ENCODE peak calls at places on chromosomes 12 and 14, in ten cellular contexts. One of them, this sample, is unnamed. For H3K36me3 and H3K4me1, the result is how much of the 10 kb centered on the place peaks cover.

GRCh38 chr12:76530531-76530930 is 29.0 kb downstream of the OSBPL8 start:
- DNase-seq in ascending aorta: no peak
- DNase-seq in psoas muscle: no peak
- DNase-seq in GM23338: no peak
- DNase-seq in colonic mucosa: no peak
- DNase-seq in ovary: no peak
- DNase-seq in upper lobe of right lung: no peak
- DNase-seq in HCT116: no peak
- DNase-seq in thyroid gland: no peak
- DNase-seq in body of pancreas: no peak
- DNase-seq in this sample: no peak

GRCh38 chr14:72291908-72292688 is 359.9 kb downstream of the RGS6 start:
- DNase-seq in ascending aorta: no peak
- DNase-seq in psoas muscle: no peak
- DNase-seq in GM23338: peak
- DNase-seq in colonic mucosa: no peak
- DNase-seq in ovary: no peak
- DNase-seq in upper lobe of right lung: no peak
- DNase-seq in HCT116: peak
- DNase-seq in thyroid gland: peak
- DNase-seq in body of pancreas: peak
- DNase-seq in this sample: peak

GRCh38 chr12:14167005-14167628 is 185.7 kb upstream of the GRIN2B start:
- DNase-seq in ascending aorta: no peak
- DNase-seq in psoas muscle: no peak
- DNase-seq in GM23338: peak
- DNase-seq in colonic mucosa: peak
- DNase-seq in ovary: no peak
- DNase-seq in upper lobe of right lung: no peak
- DNase-seq in HCT116: peak
- DNase-seq in thyroid gland: peak
- DNase-seq in body of pancreas: peak
- DNase-seq in this sample: peak

GRCh38 chr12:114668905-114669304 is 15.1 kb downstream of the TBX3 start:
- DNase-seq in ascending aorta: no peak
- DNase-seq in psoas muscle: peak
- DNase-seq in GM23338: peak
- DNase-seq in colonic mucosa: no peak
- DNase-seq in ovary: no peak
- DNase-seq in upper lobe of right lung: no peak
- DNase-seq in HCT116: no peak
- DNase-seq in thyroid gland: peak
- DNase-seq in body of pancreas: no peak
- DNase-seq in this sample: peak

GRCh38 chr14:22434901-22435565 is 154.0 kb downstream of the DAD1 start:
- DNase-seq in ascending aorta: no peak
- DNase-seq in psoas muscle: no peak
- DNase-seq in GM23338: no peak
- DNase-seq in colonic mucosa: no peak
- DNase-seq in ovary: no peak
- DNase-seq in upper lobe of right lung: no peak
- DNase-seq in HCT116: no peak
- DNase-seq in thyroid gland: no peak
- DNase-seq in body of pancreas: no peak
- DNase-seq in this sample: no peak

GRCh38 chr14:49203676-49204075 is 382.5 kb downstream of the RPS29 start:
- DNase-seq in ascending aorta: no peak
- DNase-seq in psoas muscle: no peak
- DNase-seq in GM23338: no peak
- DNase-seq in colonic mucosa: no peak
- DNase-seq in ovary: no peak
- DNase-seq in upper lobe of right lung: no peak
- DNase-seq in HCT116: no peak
- DNase-seq in thyroid gland: no peak
- DNase-seq in body of pancreas: no peak
- DNase-seq in this sample: no peak

GRCh38 chr14:50038398-50039119 is 77.8 kb downstream of the VCPKMT start:
- DNase-seq in ascending aorta: no peak
- DNase-seq in psoas muscle: peak
- DNase-seq in GM23338: peak
- DNase-seq in colonic mucosa: no peak
- DNase-seq in ovary: no peak
- DNase-seq in upper lobe of right lung: no peak
- DNase-seq in HCT116: no peak
- DNase-seq in thyroid gland: no peak
- DNase-seq in body of pancreas: no peak
- DNase-seq in this sample: peak

GRCh38 chr12:65168606-65169310 is 625 bp upstream of the LEMD3 start:
- DNase-seq in ascending aorta: no peak
- DNase-seq in psoas muscle: no peak
- DNase-seq in GM23338: no peak
- DNase-seq in colonic mucosa: no peak
- DNase-seq in ovary: no peak
- DNase-seq in upper lobe of right lung: no peak
- DNase-seq in HCT116: no peak
- DNase-seq in thyroid gland: no peak
- DNase-seq in body of pancreas: no peak
- DNase-seq in this sample: peak

GRCh38 chr14:63375772-63376171 is 57.0 kb upstream of the GPHB5 start:
- DNase-seq in ascending aorta: no peak
- DNase-seq in psoas muscle: no peak
- DNase-seq in GM23338: no peak
- DNase-seq in colonic mucosa: no peak
- DNase-seq in ovary: no peak
- DNase-seq in upper lobe of right lung: no peak
- DNase-seq in HCT116: no peak
- DNase-seq in thyroid gland: no peak
- DNase-seq in body of pancreas: no peak
- DNase-seq in this sample: no peak

GRCh38 chr12:104376650-104377506 is 73.3 kb downstream of the EID3 start:
- DNase-seq in ascending aorta: no peak
- DNase-seq in psoas muscle: no peak
- DNase-seq in GM23338: no peak
- DNase-seq in colonic mucosa: no peak
- DNase-seq in ovary: no peak
- DNase-seq in upper lobe of right lung: no peak
- DNase-seq in HCT116: no peak
- DNase-seq in thyroid gland: peak
- DNase-seq in body of pancreas: no peak
- DNase-seq in this sample: no peak

GRCh38 chr12:1839956-1840550 is 19.7 kb downstream of the LRTM2 start:
- DNase-seq in ascending aorta: no peak
- DNase-seq in psoas muscle: no peak
- DNase-seq in GM23338: peak
- DNase-seq in colonic mucosa: no peak
- DNase-seq in ovary: no peak
- DNase-seq in upper lobe of right lung: no peak
- DNase-seq in HCT116: no peak
- DNase-seq in thyroid gland: no peak
- DNase-seq in body of pancreas: no peak
- DNase-seq in this sample: no peak

GRCh38 chr12:91577586-91578539 is 395.2 kb upstream of the DCN start:
- DNase-seq in ascending aorta: no peak
- DNase-seq in psoas muscle: no peak
- DNase-seq in GM23338: peak
- DNase-seq in colonic mucosa: no peak
- DNase-seq in ovary: no peak
- DNase-seq in upper lobe of right lung: no peak
- DNase-seq in HCT116: peak
- DNase-seq in thyroid gland: no peak
- DNase-seq in body of pancreas: no peak
- DNase-seq in this sample: no peak

GRCh38 chr12:75579552-75579951 is 68.1 kb upstream of the KRR1 start:
- DNase-seq in ascending aorta: no peak
- DNase-seq in psoas muscle: no peak
- DNase-seq in GM23338: no peak
- DNase-seq in colonic mucosa: no peak
- DNase-seq in ovary: no peak
- DNase-seq in upper lobe of right lung: no peak
- DNase-seq in HCT116: no peak
- DNase-seq in thyroid gland: no peak
- DNase-seq in body of pancreas: no peak
- DNase-seq in this sample: no peak

GRCh38 chr14:66284346-66284745 is 201.8 kb upstream of the CCDC196 start:
- DNase-seq in ascending aorta: no peak
- DNase-seq in psoas muscle: no peak
- DNase-seq in GM23338: no peak
- DNase-seq in colonic mucosa: no peak
- DNase-seq in ovary: no peak
- DNase-seq in upper lobe of right lung: no peak
- DNase-seq in HCT116: no peak
- DNase-seq in thyroid gland: no peak
- DNase-seq in body of pancreas: no peak
- DNase-seq in this sample: no peak

GRCh38 chr12:32053881-32054624 is 52.6 kb upstream of the BICD1 start:
- DNase-seq in ascending aorta: no peak
- DNase-seq in psoas muscle: no peak
- DNase-seq in GM23338: no peak
- DNase-seq in colonic mucosa: no peak
- DNase-seq in ovary: no peak
- DNase-seq in upper lobe of right lung: no peak
- DNase-seq in HCT116: no peak
- DNase-seq in thyroid gland: no peak
- DNase-seq in body of pancreas: no peak
- DNase-seq in this sample: no peak

GRCh38 chr12:92297932-92298681 is 152.5 kb upstream of the BTG1 start:
- DNase-seq in ascending aorta: no peak
- DNase-seq in psoas muscle: no peak
- DNase-seq in GM23338: no peak
- DNase-seq in colonic mucosa: no peak
- DNase-seq in ovary: no peak
- DNase-seq in upper lobe of right lung: no peak
- DNase-seq in HCT116: no peak
- DNase-seq in thyroid gland: no peak
- DNase-seq in body of pancreas: no peak
- DNase-seq in this sample: no peak

GRCh38 chr12:90010089-90010488 is 301.5 kb upstream of the ATP2B1 start:
- DNase-seq in ascending aorta: no peak
- DNase-seq in psoas muscle: no peak
- DNase-seq in GM23338: peak
- DNase-seq in colonic mucosa: no peak
- DNase-seq in ovary: no peak
- DNase-seq in upper lobe of right lung: no peak
- DNase-seq in HCT116: no peak
- DNase-seq in thyroid gland: no peak
- DNase-seq in body of pancreas: no peak
- DNase-seq in this sample: no peak

GRCh38 chr12:128318946-128319345 is 52.0 kb downstream of the TMEM132C start:
- DNase-seq in ascending aorta: no peak
- DNase-seq in psoas muscle: no peak
- DNase-seq in GM23338: no peak
- DNase-seq in colonic mucosa: no peak
- DNase-seq in ovary: no peak
- DNase-seq in upper lobe of right lung: no peak
- DNase-seq in HCT116: no peak
- DNase-seq in thyroid gland: no peak
- DNase-seq in body of pancreas: no peak
- DNase-seq in this sample: no peak
- H3K36me3 ChIP-seq in ascending aorta: under half
- H3K36me3 ChIP-seq in psoas muscle: under half
- H3K36me3 ChIP-seq in GM23338: under half
- H3K36me3 ChIP-seq in colonic mucosa: under half
- H3K36me3 ChIP-seq in ovary: under half
- H3K36me3 ChIP-seq in upper lobe of right lung: under half
- H3K36me3 ChIP-seq in HCT116: under half
- H3K36me3 ChIP-seq in thyroid gland: under half
- H3K36me3 ChIP-seq in body of pancreas: under half
- H3K36me3 ChIP-seq in this sample: under half

GRCh38 chr12:101567918-101568317 is 26.9 kb upstream of the MYBPC1 start:
- DNase-seq in ascending aorta: no peak
- DNase-seq in psoas muscle: no peak
- DNase-seq in GM23338: no peak
- DNase-seq in colonic mucosa: no peak
- DNase-seq in ovary: no peak
- DNase-seq in upper lobe of right lung: no peak
- DNase-seq in HCT116: no peak
- DNase-seq in thyroid gland: no peak
- DNase-seq in body of pancreas: no peak
- DNase-seq in this sample: no peak
- H3K4me1 ChIP-seq in ascending aorta: under half
- H3K4me1 ChIP-seq in psoas muscle: under half
- H3K4me1 ChIP-seq in GM23338: under half
- H3K4me1 ChIP-seq in colonic mucosa: under half
- H3K4me1 ChIP-seq in ovary: under half
- H3K4me1 ChIP-seq in upper lobe of right lung: under half
- H3K4me1 ChIP-seq in HCT116: under half
- H3K4me1 ChIP-seq in thyroid gland: under half
- H3K4me1 ChIP-seq in body of pancreas: under half
- H3K4me1 ChIP-seq in this sample: under half

GRCh38 chr14:71011479-71011878 is 104.2 kb downstream of the PCNX1 start:
- DNase-seq in ascending aorta: no peak
- DNase-seq in psoas muscle: no peak
- DNase-seq in GM23338: no peak
- DNase-seq in colonic mucosa: no peak
- DNase-seq in ovary: no peak
- DNase-seq in upper lobe of right lung: no peak
- DNase-seq in HCT116: no peak
- DNase-seq in thyroid gland: no peak
- DNase-seq in body of pancreas: no peak
- DNase-seq in this sample: no peak
- TF ChIP-seq CTCF in ascending aorta: no peak
- TF ChIP-seq CTCF in psoas muscle: no peak
- TF ChIP-seq CTCF in GM23338: peak
- TF ChIP-seq CTCF in colonic mucosa: no peak
- TF ChIP-seq CTCF in ovary: no peak
- TF ChIP-seq CTCF in upper lobe of right lung: peak
- TF ChIP-seq CTCF in HCT116: peak
- TF ChIP-seq CTCF in thyroid gland: no peak
- TF ChIP-seq CTCF in body of pancreas: no peak
- TF ChIP-seq CTCF in this sample: no peak

GRCh38 chr12:96223411-96224218 is 29.4 kb downstream of the ELK3 start:
- DNase-seq in ascending aorta: peak
- DNase-seq in psoas muscle: no peak
- DNase-seq in GM23338: no peak
- DNase-seq in colonic mucosa: no peak
- DNase-seq in ovary: no peak
- DNase-seq in upper lobe of right lung: no peak
- DNase-seq in HCT116: no peak
- DNase-seq in thyroid gland: no peak
- DNase-seq in body of pancreas: no peak
- DNase-seq in this sample: no peak

GRCh38 chr12:96226401-96226800 is 32.2 kb downstream of the ELK3 start:
- DNase-seq in ascending aorta: no peak
- DNase-seq in psoas muscle: no peak
- DNase-seq in GM23338: no peak
- DNase-seq in colonic mucosa: no peak
- DNase-seq in ovary: no peak
- DNase-seq in upper lobe of right lung: no peak
- DNase-seq in HCT116: no peak
- DNase-seq in thyroid gland: no peak
- DNase-seq in body of pancreas: no peak
- DNase-seq in this sample: no peak

GRCh38 chr12:96225003-96225855 is 31.1 kb downstream of the ELK3 start:
- DNase-seq in ascending aorta: peak
- DNase-seq in psoas muscle: no peak
- DNase-seq in GM23338: no peak
- DNase-seq in colonic mucosa: no peak
- DNase-seq in ovary: peak
- DNase-seq in upper lobe of right lung: no peak
- DNase-seq in HCT116: no peak
- DNase-seq in thyroid gland: no peak
- DNase-seq in body of pancreas: no peak
- DNase-seq in this sample: peak

GRCh38 chr12:96225994-96226399 is 31.8 kb downstream of the ELK3 start:
- DNase-seq in ascending aorta: no peak
- DNase-seq in psoas muscle: no peak
- DNase-seq in GM23338: no peak
- DNase-seq in colonic mucosa: no peak
- DNase-seq in ovary: no peak
- DNase-seq in upper lobe of right lung: no peak
- DNase-seq in HCT116: no peak
- DNase-seq in thyroid gland: no peak
- DNase-seq in body of pancreas: no peak
- DNase-seq in this sample: no peak

GRCh38 chr12:96224219-96224615 is 30.0 kb downstream of the ELK3 start:
- DNase-seq in ascending aorta: no peak
- DNase-seq in psoas muscle: no peak
- DNase-seq in GM23338: no peak
- DNase-seq in colonic mucosa: no peak
- DNase-seq in ovary: no peak
- DNase-seq in upper lobe of right lung: no peak
- DNase-seq in HCT116: no peak
- DNase-seq in thyroid gland: no peak
- DNase-seq in body of pancreas: no peak
- DNase-seq in this sample: no peak
- H3K36me3 ChIP-seq in ascending aorta: under half
- H3K36me3 ChIP-seq in psoas muscle: under half
- H3K36me3 ChIP-seq in GM23338: under half
- H3K36me3 ChIP-seq in colonic mucosa: under half
- H3K36me3 ChIP-seq in ovary: under half
- H3K36me3 ChIP-seq in upper lobe of right lung: under half
- H3K36me3 ChIP-seq in HCT116: under half
- H3K36me3 ChIP-seq in thyroid gland: under half
- H3K36me3 ChIP-seq in body of pancreas: under half
- H3K36me3 ChIP-seq in this sample: under half

This sample was measured in adrenal gland.